ENCODE peak calls at places on chromosome 1, in six cellular contexts. L is activated naive CD4-positive, alpha-beta T cell treated with anti-CD3 and anti-CD28 coated beads, Interleukin-2, amount 10 ng/mL, durations not matched to agents 7 days and 5 days; F is DMS153; U is HFFc6; D is left ventricle myocardium superior; H is kidney epithelial cell. I is an unnamed sample.

GRCh38 chr1:234315091-234315541 is 58.1 kb upstream of the COA6 start:
- DNase-seq in H (peak), D (no peak), L (no peak), U (peak), F (no peak), I (peak)

GRCh38 chr1:221141606-221142285 is 262.5 kb downstream of the HLX start:
- DNase-seq in U (peak), H (no peak), L (no peak), F (no peak), D (no peak), I (no peak)

GRCh38 chr1:54540891-54541290 is 7.1 kb upstream of the ACOT11 start:
- DNase-seq in H (no peak), F (no peak), U (no peak), D (no peak), L (no peak), I (no peak)

GRCh38 chr1:22471610-22472009 is 20.0 kb downstream of the ZBTB40 start:
- DNase-seq in L (no peak), D (no peak), F (no peak), U (no peak), H (no peak), I (no peak)

GRCh38 chr1:25996966-25997758 is 701 bp downstream of the PAFAH2 start:
- DNase-seq in U (peak), L (no peak), F (no peak), H (no peak), D (no peak), I (peak)

GRCh38 chr1:208162903-208163302 is 81.3 kb downstream of the PLXNA2 start:
- DNase-seq in H (no peak), U (no peak), L (no peak), D (no peak), F (no peak), I (no peak)

GRCh38 chr1:230268371-230269170 is 157.6 kb downstream of the PGBD5 start:
- DNase-seq in H (peak), U (peak), L (peak), F (peak), D (no peak), I (peak)

GRCh38 chr1:54811739-54812655 is 10.9 kb upstream of the TTC22 start:
- DNase-seq in L (no peak), H (no peak), F (no peak), U (no peak), D (no peak), I (no peak)

GRCh38 chr1:15322648-15323350 is 75.8 kb downstream of the FHAD1 start:
- DNase-seq in H (no peak), F (peak), L (no peak), U (no peak), D (peak), I (no peak)

GRCh38 chr1:25109527-25109926 is 122.8 kb downstream of the SYF2 start:
- DNase-seq in D (no peak), H (no peak), L (peak), U (no peak), F (no peak), I (no peak)

GRCh38 chr1:76867342-76868130 is at the start of gene ST6GALNAC5:
- DNase-seq in F (no peak), L (no peak), U (no peak), H (no peak), D (no peak), I (no peak)